ENCODE peak calls at places on chromosomes 7 and 10, in six cellular contexts. R is OCI-LY7; S is psoas muscle; F is H7; C is CD8-positive, alpha-beta T cell; U is body of pancreas. G is an unnamed sample.

GRCh38 chr7:127901895-127902703 is 129.1 kb downstream of the LRRC4 start:
- DNase-seq in R (no peak), S (no peak), F (no peak), C (no peak), U (no peak), G (no peak)

GRCh38 chr10:3811331-3811870 is 26.4 kb upstream of the KLF6 start:
- DNase-seq in R (peak; percentile 66), S (no peak), F (no peak), C (no peak), U (peak; percentile 81), G (no peak)

GRCh38 chr7:34564091-34564490 is 93.9 kb upstream of the NPSR1 start:
- DNase-seq in R (no peak), S (no peak), F (no peak), C (no peak), U (no peak), G (no peak)

GRCh38 chr7:117126631-117127030 is 173.3 kb downstream of the ST7 start:
- DNase-seq in R (no peak), S (no peak), F (no peak), C (no peak), U (no peak), G (peak; percentile 80)

GRCh38 chr10:48242160-48242904 is 32.2 kb downstream of the FRMPD2 start:
- DNase-seq in R (no peak), S (no peak), F (peak; percentile 56), C (no peak), U (no peak), G (no peak)

GRCh38 chr7:157017149-157017548 is 6.7 kb upstream of the MNX1 start:
- DNase-seq in R (no peak), S (no peak), F (peak; percentile 67), C (no peak), U (no peak), G (no peak)

GRCh38 chr7:30697716-30698460 is 15.6 kb upstream of the CRHR2 start:
- DNase-seq in R (no peak), S (no peak), F (peak; percentile 68), C (no peak), U (no peak), G (no peak)

GRCh38 chr10:69874464-69874863 is 72.8 kb downstream of the COL13A1 start:
- DNase-seq in R (no peak), S (peak; percentile 12), F (no peak), C (no peak), U (no peak), G (no peak)

GRCh38 chr7:31462636-31463035 is 51.3 kb upstream of the ITPRID1 start:
- DNase-seq in R (no peak), S (no peak), F (no peak), C (no peak), U (no peak), G (no peak)

GRCh38 chr10:71077143-71077581 is 135.2 kb upstream of the UNC5B start:
- DNase-seq in R (no peak), S (no peak), F (peak; percentile 64), C (no peak), U (no peak), G (no peak)

GRCh38 chr7:11239311-11239710 is 265.6 kb downstream of the PHF14 start:
- DNase-seq in R (no peak), S (no peak), F (no peak), C (no peak), U (no peak), G (no peak)

GRCh38 chr7:155458317-155459132 is 596 bp downstream of the EN2 start:
- DNase-seq in R (no peak), S (no peak), F (peak; percentile 85), C (no peak), U (no peak), G (no peak)
- H3K4me3 ChIP-seq in R (no peak overlapping the region), S (peak overlapping the region; percentile 53), F (no peak overlapping the region), C (peak overlapping the region; percentile 27), U (no peak overlapping the region), G (peak overlapping the region; percentile 59)

GRCh38 chr7:95027181-95027872 is 119.9 kb downstream of the PPP1R9A start:
- DNase-seq in R (no peak), S (no peak), F (no peak), C (no peak), U (no peak), G (no peak)
- H3K4me3 ChIP-seq in R (no peak overlapping the region), S (no peak overlapping the region), F (no peak overlapping the region), C (no peak overlapping the region), U (no peak overlapping the region), G (no peak overlapping the region)

GRCh38 chr10:110858297-110858934 is 13.3 kb upstream of the PDCD4 start:
- DNase-seq in R (no peak), S (no peak), F (no peak), C (no peak), U (no peak), G (no peak)

GRCh38 chr10:110860576-110861241 is 11.0 kb upstream of the PDCD4 start:
- DNase-seq in R (peak; percentile 74), S (peak; percentile 47), F (no peak), C (peak; percentile 42), U (peak; percentile 59), G (no peak)

GRCh38 chr10:110857265-110858158 is 14.2 kb upstream of the PDCD4 start:
- DNase-seq in R (peak; percentile 84), S (no peak), F (no peak), C (no peak), U (peak; percentile 96), G (no peak)

GRCh38 chr10:110859947-110860376 is 11.8 kb upstream of the PDCD4 start:
- DNase-seq in R (peak; percentile 43), S (no peak), F (no peak), C (no peak), U (peak; percentile 57), G (no peak)

DNA sequence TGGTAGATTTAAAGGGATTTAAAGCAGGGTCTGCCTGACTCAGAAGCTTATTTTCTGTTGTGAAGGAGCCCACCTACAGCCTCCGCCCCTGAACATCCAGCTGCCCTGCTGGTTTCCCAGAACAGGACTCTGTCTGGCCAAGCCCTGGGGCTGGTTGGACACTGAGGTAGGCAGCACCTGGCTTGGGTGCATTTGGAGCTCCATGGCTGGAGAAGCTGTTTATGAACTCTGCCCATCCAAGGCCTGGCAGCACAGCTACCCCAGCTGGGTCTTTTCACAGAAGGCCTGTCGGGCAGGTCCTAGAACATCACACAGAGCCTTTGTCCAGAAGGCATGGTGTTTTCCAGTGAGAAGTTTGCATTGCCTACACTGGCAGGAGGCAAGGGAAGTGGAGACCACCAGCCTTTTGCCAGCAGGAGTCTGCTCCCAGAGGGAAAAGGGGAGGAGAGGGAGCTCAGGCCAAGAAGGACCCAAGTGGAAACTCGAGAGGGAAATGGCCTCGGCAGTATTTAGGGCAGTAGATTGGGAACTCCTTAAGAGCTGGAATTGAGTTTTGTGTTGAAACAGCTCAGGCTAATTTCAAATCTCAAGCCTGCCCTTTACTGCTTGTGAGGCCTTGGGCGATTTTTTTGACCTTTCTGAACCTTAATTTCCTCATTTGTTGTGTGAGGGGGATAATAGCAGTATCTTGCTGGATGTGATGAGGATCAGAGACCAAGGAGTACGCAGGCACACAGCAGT is 12.4 kb upstream of the PDCD4 start:
- DNase-seq in R (no peak), S (no peak), F (no peak), C (no peak), U (peak; percentile 95), G (no peak)
- H3K4me3 ChIP-seq in R (peak overlapping the region; percentile 24), S (no peak overlapping the region), F (no peak overlapping the region), C (no peak overlapping the region), U (no peak overlapping the region), G (no peak overlapping the region)

DNA sequence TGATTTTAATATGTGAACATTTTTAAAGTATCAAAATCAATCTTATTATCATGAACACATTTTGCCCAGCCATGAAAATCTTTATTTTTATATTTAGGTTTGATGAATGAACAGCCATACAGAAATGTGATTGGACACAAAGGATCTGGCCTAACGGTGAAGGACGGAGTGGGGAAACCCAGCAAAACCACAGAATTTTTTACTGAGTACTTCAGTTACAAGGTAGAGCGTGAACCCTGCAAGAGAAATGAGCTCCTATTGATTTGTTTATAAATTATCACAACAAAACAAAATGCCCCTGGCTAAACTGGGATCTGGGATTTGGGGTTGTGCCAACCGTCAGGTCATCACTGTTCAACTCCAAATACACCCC is 118.8 kb downstream of the JAZF1 start:
- DNase-seq in R (no peak), S (no peak), F (no peak), C (no peak), U (no peak), G (no peak)
- H3K4me3 ChIP-seq in R (no peak overlapping the region), S (no peak overlapping the region), F (no peak overlapping the region), C (no peak overlapping the region), U (no peak overlapping the region), G (no peak overlapping the region)